ENCODE peak calls at places on chromosome 12, in ten cellular contexts. One of them, this sample, is unnamed.

GRCh38 chr12:105418232-105418631 is 87.7 kb downstream of the C12orf75 start:
- DNase-seq in colonic mucosa: no peak
- DNase-seq in fibroblast of lung: peak
- DNase-seq in pancreas: no peak
- DNase-seq in CD4-positive, CD25-positive, alpha-beta regulatory T cell: no peak
- DNase-seq in left ventricle myocardium inferior: no peak
- DNase-seq in cardiac muscle cell: peak
- DNase-seq in ovary: no peak
- DNase-seq in lower lobe of right lung: no peak
- DNase-seq in trophoblast cell: peak
- DNase-seq in this sample: no peak

GRCh38 chr12:83462419-83462818 is 775.7 kb downstream of the TMTC2 start:
- DNase-seq in ovary: no peak
- DNase-seq in trophoblast cell: no peak
- DNase-seq in lower lobe of right lung: no peak
- DNase-seq in colonic mucosa: no peak
- DNase-seq in left ventricle myocardium inferior: no peak
- DNase-seq in CD4-positive, CD25-positive, alpha-beta regulatory T cell: no peak
- DNase-seq in pancreas: no peak
- DNase-seq in cardiac muscle cell: no peak
- DNase-seq in fibroblast of lung: no peak
- DNase-seq in this sample: no peak

GRCh38 chr12:65510584-65511050 is 232.1 kb downstream of the MSRB3 start:
- DNase-seq in ovary: peak
- DNase-seq in trophoblast cell: no peak
- DNase-seq in CD4-positive, CD25-positive, alpha-beta regulatory T cell: no peak
- DNase-seq in colonic mucosa: peak
- DNase-seq in cardiac muscle cell: peak
- DNase-seq in left ventricle myocardium inferior: peak
- DNase-seq in lower lobe of right lung: no peak
- DNase-seq in fibroblast of lung: peak
- DNase-seq in pancreas: peak
- DNase-seq in this sample: peak

GRCh38 chr12:49962861-49963765 is 1.4 kb downstream of the AQP5 start:
- DNase-seq in left ventricle myocardium inferior: peak
- DNase-seq in ovary: no peak
- DNase-seq in fibroblast of lung: no peak
- DNase-seq in cardiac muscle cell: no peak
- DNase-seq in trophoblast cell: no peak
- DNase-seq in pancreas: peak
- DNase-seq in CD4-positive, CD25-positive, alpha-beta regulatory T cell: no peak
- DNase-seq in colonic mucosa: peak
- DNase-seq in lower lobe of right lung: peak
- DNase-seq in this sample: peak

GRCh38 chr12:33476058-33476457 is 36.4 kb upstream of the SYT10 start:
- DNase-seq in cardiac muscle cell: no peak
- DNase-seq in colonic mucosa: no peak
- DNase-seq in fibroblast of lung: no peak
- DNase-seq in trophoblast cell: peak
- DNase-seq in lower lobe of right lung: no peak
- DNase-seq in pancreas: no peak
- DNase-seq in CD4-positive, CD25-positive, alpha-beta regulatory T cell: no peak
- DNase-seq in left ventricle myocardium inferior: no peak
- DNase-seq in ovary: no peak
- DNase-seq in this sample: no peak

GRCh38 chr12:63782466-63782865 is 2.8 kb downstream of the RXYLT1 start:
- DNase-seq in left ventricle myocardium inferior: no peak
- DNase-seq in pancreas: no peak
- DNase-seq in cardiac muscle cell: no peak
- DNase-seq in trophoblast cell: no peak
- DNase-seq in fibroblast of lung: no peak
- DNase-seq in CD4-positive, CD25-positive, alpha-beta regulatory T cell: no peak
- DNase-seq in ovary: no peak
- DNase-seq in colonic mucosa: no peak
- DNase-seq in lower lobe of right lung: no peak
- DNase-seq in this sample: no peak

GRCh38 chr12:45458238-45458637 is 242.3 kb downstream of the ANO6 start:
- DNase-seq in fibroblast of lung: peak
- DNase-seq in pancreas: no peak
- DNase-seq in colonic mucosa: no peak
- DNase-seq in ovary: no peak
- DNase-seq in left ventricle myocardium inferior: no peak
- DNase-seq in cardiac muscle cell: no peak
- DNase-seq in CD4-positive, CD25-positive, alpha-beta regulatory T cell: no peak
- DNase-seq in lower lobe of right lung: no peak
- DNase-seq in trophoblast cell: no peak
- DNase-seq in this sample: no peak

GRCh38 chr12:65313704-65314317 is 35.3 kb downstream of the MSRB3 start:
- DNase-seq in CD4-positive, CD25-positive, alpha-beta regulatory T cell: no peak
- DNase-seq in colonic mucosa: no peak
- DNase-seq in trophoblast cell: peak
- DNase-seq in cardiac muscle cell: no peak
- DNase-seq in fibroblast of lung: peak
- DNase-seq in lower lobe of right lung: no peak
- DNase-seq in pancreas: no peak
- DNase-seq in left ventricle myocardium inferior: no peak
- DNase-seq in ovary: no peak
- DNase-seq in this sample: no peak

GRCh38 chr12:28415755-28416154 is 225.5 kb downstream of the CCDC91 start:
- DNase-seq in fibroblast of lung: peak
- DNase-seq in left ventricle myocardium inferior: no peak
- DNase-seq in pancreas: no peak
- DNase-seq in ovary: no peak
- DNase-seq in lower lobe of right lung: no peak
- DNase-seq in trophoblast cell: peak
- DNase-seq in CD4-positive, CD25-positive, alpha-beta regulatory T cell: no peak
- DNase-seq in colonic mucosa: no peak
- DNase-seq in cardiac muscle cell: no peak
- DNase-seq in this sample: no peak

GRCh38 chr12:16272222-16272621 is 5.3 kb downstream of the SLC15A5 start:
- DNase-seq in ovary: no peak
- DNase-seq in fibroblast of lung: no peak
- DNase-seq in trophoblast cell: no peak
- DNase-seq in CD4-positive, CD25-positive, alpha-beta regulatory T cell: no peak
- DNase-seq in lower lobe of right lung: no peak
- DNase-seq in colonic mucosa: no peak
- DNase-seq in pancreas: no peak
- DNase-seq in left ventricle myocardium inferior: no peak
- DNase-seq in cardiac muscle cell: no peak
- DNase-seq in this sample: no peak

GRCh38 chr12:108630481-108631207 is 3.0 kb downstream of the SELPLG start:
- DNase-seq in colonic mucosa: no peak
- DNase-seq in fibroblast of lung: peak
- DNase-seq in lower lobe of right lung: no peak
- DNase-seq in trophoblast cell: peak
- DNase-seq in ovary: peak
- DNase-seq in CD4-positive, CD25-positive, alpha-beta regulatory T cell: no peak
- DNase-seq in pancreas: no peak
- DNase-seq in left ventricle myocardium inferior: no peak
- DNase-seq in cardiac muscle cell: no peak
- DNase-seq in this sample: peak

GRCh38 chr12:97386133-97386581 is 76.4 kb upstream of the RMST start:
- DNase-seq in fibroblast of lung: no peak
- DNase-seq in cardiac muscle cell: no peak
- DNase-seq in lower lobe of right lung: no peak
- DNase-seq in pancreas: no peak
- DNase-seq in colonic mucosa: no peak
- DNase-seq in left ventricle myocardium inferior: no peak
- DNase-seq in CD4-positive, CD25-positive, alpha-beta regulatory T cell: no peak
- DNase-seq in ovary: no peak
- DNase-seq in trophoblast cell: no peak
- DNase-seq in this sample: peak

GRCh38 chr12:119096429-119097202 is 82.1 kb upstream of the HSPB8 start:
- DNase-seq in left ventricle myocardium inferior: no peak
- DNase-seq in fibroblast of lung: no peak
- DNase-seq in CD4-positive, CD25-positive, alpha-beta regulatory T cell: no peak
- DNase-seq in pancreas: no peak
- DNase-seq in colonic mucosa: no peak
- DNase-seq in lower lobe of right lung: no peak
- DNase-seq in cardiac muscle cell: peak
- DNase-seq in ovary: no peak
- DNase-seq in trophoblast cell: peak
- DNase-seq in this sample: peak

GRCh38 chr12:57607958-57608663 is 3.1 kb upstream of the ARHGEF25 start:
- DNase-seq in trophoblast cell: no peak
- DNase-seq in fibroblast of lung: no peak
- DNase-seq in cardiac muscle cell: no peak
- DNase-seq in CD4-positive, CD25-positive, alpha-beta regulatory T cell: no peak
- DNase-seq in colonic mucosa: no peak
- DNase-seq in lower lobe of right lung: no peak
- DNase-seq in pancreas: no peak
- DNase-seq in ovary: no peak
- DNase-seq in left ventricle myocardium inferior: no peak
- DNase-seq in this sample: no peak

GRCh38 chr12:79690156-79690605 is 583 bp downstream of the PAWR start:
- DNase-seq in cardiac muscle cell: peak
- DNase-seq in pancreas: no peak
- DNase-seq in fibroblast of lung: no peak
- DNase-seq in CD4-positive, CD25-positive, alpha-beta regulatory T cell: no peak
- DNase-seq in colonic mucosa: no peak
- DNase-seq in left ventricle myocardium inferior: no peak
- DNase-seq in lower lobe of right lung: peak
- DNase-seq in ovary: peak
- DNase-seq in trophoblast cell: peak
- DNase-seq in this sample: no peak

GRCh38 chr12:57173089-57173488 is 25.7 kb upstream of the LRP1-AS start:
- DNase-seq in lower lobe of right lung: no peak
- DNase-seq in pancreas: no peak
- DNase-seq in cardiac muscle cell: peak
- DNase-seq in fibroblast of lung: no peak
- DNase-seq in ovary: peak
- DNase-seq in CD4-positive, CD25-positive, alpha-beta regulatory T cell: no peak
- DNase-seq in colonic mucosa: no peak
- DNase-seq in trophoblast cell: peak
- DNase-seq in left ventricle myocardium inferior: no peak
- DNase-seq in this sample: no peak

GRCh38 chr12:4355843-4356327 is 23.6 kb downstream of the FGF23 start:
- DNase-seq in trophoblast cell: peak
- DNase-seq in colonic mucosa: peak
- DNase-seq in fibroblast of lung: peak
- DNase-seq in lower lobe of right lung: peak
- DNase-seq in left ventricle myocardium inferior: no peak
- DNase-seq in cardiac muscle cell: peak
- DNase-seq in ovary: no peak
- DNase-seq in CD4-positive, CD25-positive, alpha-beta regulatory T cell: peak
- DNase-seq in pancreas: peak
- DNase-seq in this sample: no peak

GRCh38 chr12:124411291-124411878 is 116.5 kb downstream of the RFLNA start:
- DNase-seq in fibroblast of lung: peak
- DNase-seq in left ventricle myocardium inferior: no peak
- DNase-seq in lower lobe of right lung: no peak
- DNase-seq in colonic mucosa: peak
- DNase-seq in CD4-positive, CD25-positive, alpha-beta regulatory T cell: no peak
- DNase-seq in pancreas: no peak
- DNase-seq in cardiac muscle cell: no peak
- DNase-seq in ovary: peak
- DNase-seq in trophoblast cell: no peak
- DNase-seq in this sample: peak
- H3K27ac ChIP-seq in fibroblast of lung: peak
- H3K27ac ChIP-seq in left ventricle myocardium inferior: peak
- H3K27ac ChIP-seq in lower lobe of right lung: no peak
- H3K27ac ChIP-seq in colonic mucosa: peak
- H3K27ac ChIP-seq in CD4-positive, CD25-positive, alpha-beta regulatory T cell: no peak
- H3K27ac ChIP-seq in pancreas: no peak
- H3K27ac ChIP-seq in cardiac muscle cell: peak
- H3K27ac ChIP-seq in ovary: no peak
- H3K27ac ChIP-seq in trophoblast cell: no peak
- H3K27ac ChIP-seq in this sample: peak

GRCh38 chr12:2416158-2416557 is 363.4 kb downstream of the CACNA1C start:
- DNase-seq in fibroblast of lung: no peak
- DNase-seq in CD4-positive, CD25-positive, alpha-beta regulatory T cell: no peak
- DNase-seq in lower lobe of right lung: no peak
- DNase-seq in ovary: no peak
- DNase-seq in colonic mucosa: no peak
- DNase-seq in left ventricle myocardium inferior: no peak
- DNase-seq in trophoblast cell: no peak
- DNase-seq in cardiac muscle cell: no peak
- DNase-seq in pancreas: no peak
- DNase-seq in this sample: no peak
- H3K4me3 ChIP-seq in fibroblast of lung: no peak
- H3K4me3 ChIP-seq in CD4-positive, CD25-positive, alpha-beta regulatory T cell: no peak
- H3K4me3 ChIP-seq in lower lobe of right lung: no peak
- H3K4me3 ChIP-seq in ovary: no peak
- H3K4me3 ChIP-seq in colonic mucosa: no peak
- H3K4me3 ChIP-seq in left ventricle myocardium inferior: no peak
- H3K4me3 ChIP-seq in trophoblast cell: no peak
- H3K4me3 ChIP-seq in cardiac muscle cell: no peak
- H3K4me3 ChIP-seq in pancreas: no peak
- H3K4me3 ChIP-seq in this sample: no peak

DNA sequence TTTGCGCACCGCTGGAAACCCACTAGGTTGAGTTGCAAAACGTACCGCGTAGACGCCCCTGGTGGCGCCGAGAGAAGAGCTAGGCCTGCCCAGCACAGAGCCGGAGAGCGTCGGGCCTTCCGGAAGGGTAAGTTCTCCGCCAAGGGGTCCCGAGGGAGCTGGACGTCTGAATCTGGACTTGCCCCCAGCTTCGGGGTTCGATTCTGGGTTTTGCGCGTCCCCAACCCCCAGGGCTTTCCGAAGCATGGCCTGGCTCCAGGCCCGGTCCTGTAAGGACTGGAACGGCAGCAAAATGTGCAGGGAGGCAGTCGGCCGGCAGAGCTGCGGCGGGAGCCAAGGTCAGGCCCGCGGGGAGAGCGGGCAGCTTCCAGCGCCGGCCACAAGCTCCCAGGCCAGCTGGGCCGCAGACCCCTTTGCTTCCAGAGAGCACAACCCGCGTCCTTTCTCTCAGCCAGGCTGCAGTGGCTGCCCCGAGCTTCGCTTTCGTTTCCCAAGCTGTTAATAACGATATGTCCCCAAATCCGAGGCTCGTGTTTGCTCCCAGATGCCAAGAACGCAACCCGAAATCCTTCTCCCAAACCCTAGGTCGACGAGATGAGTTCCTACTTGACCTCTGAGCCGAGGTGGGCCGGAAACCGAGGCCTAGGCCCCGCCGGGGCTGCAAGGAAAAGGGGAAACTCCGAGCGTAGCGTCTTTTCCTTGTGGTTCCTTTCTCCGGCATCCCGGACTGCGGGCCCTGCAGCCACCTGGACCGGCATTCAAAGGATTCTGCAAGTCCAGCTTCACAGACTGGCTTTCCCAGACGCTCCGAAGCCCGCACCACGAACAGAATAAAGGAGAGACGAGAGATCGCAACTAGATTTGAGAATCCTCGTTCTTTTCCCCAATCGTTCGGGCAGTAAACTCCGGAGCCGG is 3.2 kb upstream of the TBX5 start:
- DNase-seq in fibroblast of lung: peak
- DNase-seq in ovary: no peak
- DNase-seq in colonic mucosa: no peak
- DNase-seq in trophoblast cell: no peak
- DNase-seq in pancreas: peak
- DNase-seq in left ventricle myocardium inferior: peak
- DNase-seq in CD4-positive, CD25-positive, alpha-beta regulatory T cell: no peak
- DNase-seq in cardiac muscle cell: no peak
- DNase-seq in lower lobe of right lung: no peak
- DNase-seq in this sample: no peak
- H3K27ac ChIP-seq in fibroblast of lung: peak
- H3K27ac ChIP-seq in ovary: no peak
- H3K27ac ChIP-seq in colonic mucosa: no peak
- H3K27ac ChIP-seq in trophoblast cell: no peak
- H3K27ac ChIP-seq in pancreas: no peak
- H3K27ac ChIP-seq in left ventricle myocardium inferior: peak
- H3K27ac ChIP-seq in CD4-positive, CD25-positive, alpha-beta regulatory T cell: no peak
- H3K27ac ChIP-seq in cardiac muscle cell: no peak
- H3K27ac ChIP-seq in lower lobe of right lung: peak
- H3K27ac ChIP-seq in this sample: no peak

GRCh38 chr12:53677612-53678133 is 1.8 kb upstream of the ATP5MC2 start:
- DNase-seq in CD4-positive, CD25-positive, alpha-beta regulatory T cell: no peak
- DNase-seq in lower lobe of right lung: no peak
- DNase-seq in left ventricle myocardium inferior: no peak
- DNase-seq in pancreas: no peak
- DNase-seq in cardiac muscle cell: no peak
- DNase-seq in fibroblast of lung: no peak
- DNase-seq in colonic mucosa: no peak
- DNase-seq in ovary: no peak
- DNase-seq in trophoblast cell: no peak
- DNase-seq in this sample: peak
- H3K4me3 ChIP-seq in CD4-positive, CD25-positive, alpha-beta regulatory T cell: no peak
- H3K4me3 ChIP-seq in lower lobe of right lung: peak
- H3K4me3 ChIP-seq in left ventricle myocardium inferior: peak
- H3K4me3 ChIP-seq in pancreas: no peak
- H3K4me3 ChIP-seq in cardiac muscle cell: no peak
- H3K4me3 ChIP-seq in fibroblast of lung: no peak
- H3K4me3 ChIP-seq in colonic mucosa: peak
- H3K4me3 ChIP-seq in ovary: peak
- H3K4me3 ChIP-seq in trophoblast cell: no peak
- H3K4me3 ChIP-seq in this sample: peak